ENCODE peak calls at places on chromosomes 5 and 9, in eight cellular contexts. One of them, this sample, is unnamed.

GRCh38 chr9:128987800-128988199 is 40.3 kb downstream of the NUP188 start:
- DNase-seq in esophagus squamous epithelium: no peak
- DNase-seq in OCI-LY7: no peak
- DNase-seq in DMS79 treated with DMSO at 0.1 percent for 48 hours: no peak
- DNase-seq in SK-N-DZ: no peak
- DNase-seq in LHCN-M2: peak; percentile 94
- DNase-seq in central memory CD4-positive, alpha-beta T cell: no peak
- DNase-seq in effector CD4-positive, alpha-beta T cell: no peak
- DNase-seq in this sample: no peak

GRCh38 chr9:133303266-133304157 is 28.5 kb upstream of the ABO start:
- DNase-seq in LHCN-M2: no peak
- DNase-seq in DMS79 treated with DMSO at 0.1 percent for 48 hours: no peak
- DNase-seq in OCI-LY7: no peak
- DNase-seq in central memory CD4-positive, alpha-beta T cell: no peak
- DNase-seq in SK-N-DZ: no peak
- DNase-seq in effector CD4-positive, alpha-beta T cell: no peak
- DNase-seq in esophagus squamous epithelium: no peak
- DNase-seq in this sample: no peak

GRCh38 chr5:124468671-124469411 is 277.6 kb downstream of the ZNF608 start:
- DNase-seq in effector CD4-positive, alpha-beta T cell: no peak
- DNase-seq in DMS79 treated with DMSO at 0.1 percent for 48 hours: no peak
- DNase-seq in central memory CD4-positive, alpha-beta T cell: no peak
- DNase-seq in SK-N-DZ: no peak
- DNase-seq in OCI-LY7: no peak
- DNase-seq in LHCN-M2: no peak
- DNase-seq in esophagus squamous epithelium: no peak
- DNase-seq in this sample: no peak

GRCh38 chr5:91049800-91050199 is 333.3 kb downstream of the ARRDC3 start:
- DNase-seq in central memory CD4-positive, alpha-beta T cell: no peak
- DNase-seq in DMS79 treated with DMSO at 0.1 percent for 48 hours: no peak
- DNase-seq in effector CD4-positive, alpha-beta T cell: no peak
- DNase-seq in SK-N-DZ: no peak
- DNase-seq in esophagus squamous epithelium: no peak
- DNase-seq in OCI-LY7: no peak
- DNase-seq in LHCN-M2: peak; percentile 49
- DNase-seq in this sample: no peak

GRCh38 chr5:139222346-139222745 is 24.2 kb upstream of the SIL1 start:
- DNase-seq in SK-N-DZ: no peak
- DNase-seq in effector CD4-positive, alpha-beta T cell: no peak
- DNase-seq in DMS79 treated with DMSO at 0.1 percent for 48 hours: no peak
- DNase-seq in OCI-LY7: no peak
- DNase-seq in central memory CD4-positive, alpha-beta T cell: no peak
- DNase-seq in LHCN-M2: peak; percentile 14
- DNase-seq in esophagus squamous epithelium: no peak
- DNase-seq in this sample: no peak

GRCh38 chr5:122156724-122157325 is 27.5 kb downstream of the ZNF474 start:
- DNase-seq in effector CD4-positive, alpha-beta T cell: no peak
- DNase-seq in esophagus squamous epithelium: no peak
- DNase-seq in SK-N-DZ: peak; percentile 36
- DNase-seq in OCI-LY7: peak; percentile 7
- DNase-seq in LHCN-M2: peak; percentile 69
- DNase-seq in central memory CD4-positive, alpha-beta T cell: no peak
- DNase-seq in DMS79 treated with DMSO at 0.1 percent for 48 hours: peak; percentile 3
- DNase-seq in this sample: no peak

GRCh38 chr5:118778951-118779350 is 209.4 kb downstream of the DTWD2 start:
- DNase-seq in effector CD4-positive, alpha-beta T cell: no peak
- DNase-seq in esophagus squamous epithelium: no peak
- DNase-seq in OCI-LY7: no peak
- DNase-seq in LHCN-M2: no peak
- DNase-seq in central memory CD4-positive, alpha-beta T cell: no peak
- DNase-seq in DMS79 treated with DMSO at 0.1 percent for 48 hours: no peak
- DNase-seq in SK-N-DZ: no peak
- DNase-seq in this sample: no peak

GRCh38 chr9:110321055-110321454 is 16.6 kb downstream of the TXNDC8 start:
- DNase-seq in esophagus squamous epithelium: no peak
- DNase-seq in central memory CD4-positive, alpha-beta T cell: no peak
- DNase-seq in DMS79 treated with DMSO at 0.1 percent for 48 hours: no peak
- DNase-seq in OCI-LY7: no peak
- DNase-seq in SK-N-DZ: no peak
- DNase-seq in effector CD4-positive, alpha-beta T cell: no peak
- DNase-seq in LHCN-M2: no peak
- DNase-seq in this sample: no peak

GRCh38 chr5:73780297-73781080 is 154.5 kb downstream of the ARHGEF28 start:
- DNase-seq in DMS79 treated with DMSO at 0.1 percent for 48 hours: peak; percentile 40
- DNase-seq in effector CD4-positive, alpha-beta T cell: no peak
- DNase-seq in OCI-LY7: no peak
- DNase-seq in central memory CD4-positive, alpha-beta T cell: no peak
- DNase-seq in SK-N-DZ: no peak
- DNase-seq in LHCN-M2: no peak
- DNase-seq in esophagus squamous epithelium: no peak
- DNase-seq in this sample: no peak

GRCh38 chr5:149735066-149735465 is 5.0 kb downstream of the PPARGC1B start:
- DNase-seq in OCI-LY7: no peak
- DNase-seq in SK-N-DZ: no peak
- DNase-seq in esophagus squamous epithelium: no peak
- DNase-seq in LHCN-M2: peak; percentile 35
- DNase-seq in central memory CD4-positive, alpha-beta T cell: no peak
- DNase-seq in DMS79 treated with DMSO at 0.1 percent for 48 hours: no peak
- DNase-seq in effector CD4-positive, alpha-beta T cell: no peak
- DNase-seq in this sample: no peak

GRCh38 chr5:16812911-16813310 is 123.2 kb downstream of the MYO10 start:
- DNase-seq in central memory CD4-positive, alpha-beta T cell: no peak
- DNase-seq in DMS79 treated with DMSO at 0.1 percent for 48 hours: no peak
- DNase-seq in esophagus squamous epithelium: no peak
- DNase-seq in SK-N-DZ: no peak
- DNase-seq in effector CD4-positive, alpha-beta T cell: no peak
- DNase-seq in LHCN-M2: peak; percentile 25
- DNase-seq in OCI-LY7: no peak
- DNase-seq in this sample: no peak

GRCh38 chr5:73812457-73812856 is 186.5 kb downstream of the ARHGEF28 start:
- DNase-seq in LHCN-M2: no peak
- DNase-seq in SK-N-DZ: no peak
- DNase-seq in esophagus squamous epithelium: no peak
- DNase-seq in central memory CD4-positive, alpha-beta T cell: no peak
- DNase-seq in OCI-LY7: no peak
- DNase-seq in effector CD4-positive, alpha-beta T cell: no peak
- DNase-seq in DMS79 treated with DMSO at 0.1 percent for 48 hours: no peak
- DNase-seq in this sample: no peak

GRCh38 chr5:131545856-131546255 is 89.2 kb downstream of the RAPGEF6 start:
- DNase-seq in SK-N-DZ: no peak
- DNase-seq in LHCN-M2: peak; percentile 68
- DNase-seq in OCI-LY7: no peak
- DNase-seq in central memory CD4-positive, alpha-beta T cell: no peak
- DNase-seq in effector CD4-positive, alpha-beta T cell: no peak
- DNase-seq in DMS79 treated with DMSO at 0.1 percent for 48 hours: no peak
- DNase-seq in esophagus squamous epithelium: no peak
- DNase-seq in this sample: no peak

GRCh38 chr5:37211661-37212060 is 37.5 kb downstream of the CPLANE1 start:
- DNase-seq in LHCN-M2: no peak
- DNase-seq in SK-N-DZ: no peak
- DNase-seq in OCI-LY7: no peak
- DNase-seq in effector CD4-positive, alpha-beta T cell: no peak
- DNase-seq in DMS79 treated with DMSO at 0.1 percent for 48 hours: no peak
- DNase-seq in esophagus squamous epithelium: no peak
- DNase-seq in central memory CD4-positive, alpha-beta T cell: no peak
- DNase-seq in this sample: no peak

GRCh38 chr5:40486437-40487270 is 193.1 kb upstream of the PTGER4 start:
- DNase-seq in OCI-LY7: peak; percentile 50
- DNase-seq in effector CD4-positive, alpha-beta T cell: peak; percentile 46
- DNase-seq in esophagus squamous epithelium: no peak
- DNase-seq in central memory CD4-positive, alpha-beta T cell: peak; percentile 72
- DNase-seq in LHCN-M2: peak; percentile 60
- DNase-seq in DMS79 treated with DMSO at 0.1 percent for 48 hours: no peak
- DNase-seq in SK-N-DZ: no peak
- DNase-seq in this sample: no peak

GRCh38 chr9:32843295-32843694 is 60.0 kb downstream of the TMEM215 start:
- DNase-seq in esophagus squamous epithelium: no peak
- DNase-seq in DMS79 treated with DMSO at 0.1 percent for 48 hours: no peak
- DNase-seq in LHCN-M2: no peak
- DNase-seq in central memory CD4-positive, alpha-beta T cell: no peak
- DNase-seq in SK-N-DZ: no peak
- DNase-seq in OCI-LY7: no peak
- DNase-seq in effector CD4-positive, alpha-beta T cell: no peak
- DNase-seq in this sample: no peak

GRCh38 chr5:23026252-23027170 is 173.4 kb upstream of the CDH12 start:
- DNase-seq in effector CD4-positive, alpha-beta T cell: no peak
- DNase-seq in central memory CD4-positive, alpha-beta T cell: no peak
- DNase-seq in SK-N-DZ: peak; percentile 15
- DNase-seq in DMS79 treated with DMSO at 0.1 percent for 48 hours: no peak
- DNase-seq in esophagus squamous epithelium: no peak
- DNase-seq in OCI-LY7: no peak
- DNase-seq in LHCN-M2: no peak
- DNase-seq in this sample: no peak

GRCh38 chr9:2502760-2503159 is 118.8 kb upstream of the VLDLR start:
- DNase-seq in LHCN-M2: no peak
- DNase-seq in OCI-LY7: no peak
- DNase-seq in DMS79 treated with DMSO at 0.1 percent for 48 hours: no peak
- DNase-seq in SK-N-DZ: no peak
- DNase-seq in effector CD4-positive, alpha-beta T cell: no peak
- DNase-seq in esophagus squamous epithelium: no peak
- DNase-seq in central memory CD4-positive, alpha-beta T cell: no peak
- DNase-seq in this sample: no peak

GRCh38 chr9:95508968-95509850 is 7.6 kb downstream of the PTCH1 start:
- DNase-seq in OCI-LY7: peak; percentile 92
- DNase-seq in effector CD4-positive, alpha-beta T cell: peak; percentile 45
- DNase-seq in SK-N-DZ: peak; percentile 97
- DNase-seq in LHCN-M2: peak; percentile 83
- DNase-seq in DMS79 treated with DMSO at 0.1 percent for 48 hours: peak; percentile 80
- DNase-seq in esophagus squamous epithelium: no peak
- DNase-seq in central memory CD4-positive, alpha-beta T cell: peak; percentile 60
- DNase-seq in this sample: peak; percentile 84

GRCh38 chr5:143014017-143014651 is 244.0 kb downstream of the ARHGAP26 start:
- DNase-seq in central memory CD4-positive, alpha-beta T cell: no peak
- DNase-seq in OCI-LY7: peak; percentile 45
- DNase-seq in LHCN-M2: no peak
- DNase-seq in effector CD4-positive, alpha-beta T cell: no peak
- DNase-seq in SK-N-DZ: peak; percentile 31
- DNase-seq in esophagus squamous epithelium: no peak
- DNase-seq in DMS79 treated with DMSO at 0.1 percent for 48 hours: no peak
- DNase-seq in this sample: peak; percentile 29

GRCh38 chr9:90659626-90660364 is 17.2 kb upstream of the DIRAS2 start:
- DNase-seq in DMS79 treated with DMSO at 0.1 percent for 48 hours: no peak
- DNase-seq in OCI-LY7: no peak
- DNase-seq in central memory CD4-positive, alpha-beta T cell: no peak
- DNase-seq in effector CD4-positive, alpha-beta T cell: no peak
- DNase-seq in esophagus squamous epithelium: no peak
- DNase-seq in SK-N-DZ: no peak
- DNase-seq in LHCN-M2: peak; percentile 41
- DNase-seq in this sample: no peak

GRCh38 chr5:97044057-97044456 is 98.4 kb downstream of the LIX1 start:
- DNase-seq in SK-N-DZ: no peak
- DNase-seq in esophagus squamous epithelium: no peak
- DNase-seq in effector CD4-positive, alpha-beta T cell: no peak
- DNase-seq in LHCN-M2: peak; percentile 22
- DNase-seq in OCI-LY7: no peak
- DNase-seq in DMS79 treated with DMSO at 0.1 percent for 48 hours: no peak
- DNase-seq in central memory CD4-positive, alpha-beta T cell: no peak
- DNase-seq in this sample: peak; percentile 17

GRCh38 chr5:19891658-19892057 is 96.3 kb downstream of the CDH18 start:
- DNase-seq in SK-N-DZ: no peak
- DNase-seq in DMS79 treated with DMSO at 0.1 percent for 48 hours: no peak
- DNase-seq in esophagus squamous epithelium: no peak
- DNase-seq in central memory CD4-positive, alpha-beta T cell: no peak
- DNase-seq in OCI-LY7: no peak
- DNase-seq in effector CD4-positive, alpha-beta T cell: no peak
- DNase-seq in LHCN-M2: peak; percentile 40
- DNase-seq in this sample: no peak

GRCh38 chr5:53434566-53434965 is 45.9 kb upstream of the FST start:
- DNase-seq in central memory CD4-positive, alpha-beta T cell: no peak
- DNase-seq in OCI-LY7: no peak
- DNase-seq in SK-N-DZ: no peak
- DNase-seq in esophagus squamous epithelium: no peak
- DNase-seq in LHCN-M2: no peak
- DNase-seq in DMS79 treated with DMSO at 0.1 percent for 48 hours: no peak
- DNase-seq in effector CD4-positive, alpha-beta T cell: no peak
- DNase-seq in this sample: no peak

GRCh38 chr5:111134080-111134479 is 41.9 kb downstream of the WDR36 start:
- DNase-seq in LHCN-M2: peak; percentile 45
- DNase-seq in DMS79 treated with DMSO at 0.1 percent for 48 hours: no peak
- DNase-seq in OCI-LY7: no peak
- DNase-seq in SK-N-DZ: no peak
- DNase-seq in esophagus squamous epithelium: no peak
- DNase-seq in effector CD4-positive, alpha-beta T cell: no peak
- DNase-seq in central memory CD4-positive, alpha-beta T cell: no peak
- DNase-seq in this sample: no peak

GRCh38 chr5:31096238-31096865 is 97.1 kb upstream of the CDH6 start:
- DNase-seq in DMS79 treated with DMSO at 0.1 percent for 48 hours: no peak
- DNase-seq in OCI-LY7: no peak
- DNase-seq in esophagus squamous epithelium: no peak
- DNase-seq in SK-N-DZ: no peak
- DNase-seq in effector CD4-positive, alpha-beta T cell: no peak
- DNase-seq in LHCN-M2: no peak
- DNase-seq in central memory CD4-positive, alpha-beta T cell: no peak
- DNase-seq in this sample: no peak

GRCh38 chr9:124001865-124002525 is 9.6 kb upstream of the LHX2 start:
- DNase-seq in central memory CD4-positive, alpha-beta T cell: no peak
- DNase-seq in effector CD4-positive, alpha-beta T cell: no peak
- DNase-seq in OCI-LY7: no peak
- DNase-seq in SK-N-DZ: no peak
- DNase-seq in esophagus squamous epithelium: no peak
- DNase-seq in LHCN-M2: no peak
- DNase-seq in DMS79 treated with DMSO at 0.1 percent for 48 hours: no peak
- DNase-seq in this sample: no peak

GRCh38 chr5:138033275-138033808 is 463 bp upstream of the FAM13B start:
- DNase-seq in LHCN-M2: no peak
- DNase-seq in central memory CD4-positive, alpha-beta T cell: no peak
- DNase-seq in DMS79 treated with DMSO at 0.1 percent for 48 hours: peak; percentile 20
- DNase-seq in effector CD4-positive, alpha-beta T cell: no peak
- DNase-seq in SK-N-DZ: no peak
- DNase-seq in OCI-LY7: no peak
- DNase-seq in esophagus squamous epithelium: no peak
- DNase-seq in this sample: no peak

GRCh38 chr5:117188207-117188606 is 613.6 kb upstream of the SEMA6A start:
- DNase-seq in central memory CD4-positive, alpha-beta T cell: no peak
- DNase-seq in OCI-LY7: no peak
- DNase-seq in esophagus squamous epithelium: no peak
- DNase-seq in effector CD4-positive, alpha-beta T cell: no peak
- DNase-seq in SK-N-DZ: no peak
- DNase-seq in DMS79 treated with DMSO at 0.1 percent for 48 hours: no peak
- DNase-seq in LHCN-M2: no peak
- DNase-seq in this sample: no peak

GRCh38 chr5:160167623-160168165 is 48.4 kb upstream of the PWWP2A start:
- DNase-seq in OCI-LY7: no peak
- DNase-seq in effector CD4-positive, alpha-beta T cell: no peak
- DNase-seq in central memory CD4-positive, alpha-beta T cell: no peak
- DNase-seq in SK-N-DZ: no peak
- DNase-seq in LHCN-M2: no peak
- DNase-seq in esophagus squamous epithelium: no peak
- DNase-seq in DMS79 treated with DMSO at 0.1 percent for 48 hours: no peak
- DNase-seq in this sample: no peak

GRCh38 chr5:169595172-169595820 is 11.7 kb downstream of the SPDL1 start:
- DNase-seq in esophagus squamous epithelium: no peak
- DNase-seq in SK-N-DZ: no peak
- DNase-seq in DMS79 treated with DMSO at 0.1 percent for 48 hours: no peak
- DNase-seq in LHCN-M2: no peak
- DNase-seq in effector CD4-positive, alpha-beta T cell: no peak
- DNase-seq in central memory CD4-positive, alpha-beta T cell: no peak
- DNase-seq in OCI-LY7: no peak
- DNase-seq in this sample: no peak

GRCh38 chr9:97959585-97959984 is 21.6 kb upstream of the HEMGN start:
- DNase-seq in OCI-LY7: no peak
- DNase-seq in effector CD4-positive, alpha-beta T cell: no peak
- DNase-seq in SK-N-DZ: no peak
- DNase-seq in LHCN-M2: no peak
- DNase-seq in central memory CD4-positive, alpha-beta T cell: no peak
- DNase-seq in DMS79 treated with DMSO at 0.1 percent for 48 hours: no peak
- DNase-seq in esophagus squamous epithelium: no peak
- DNase-seq in this sample: no peak

GRCh38 chr5:109418752-109419352 is 9.1 kb upstream of the PJA2 start:
- DNase-seq in esophagus squamous epithelium: no peak
- DNase-seq in SK-N-DZ: no peak
- DNase-seq in OCI-LY7: no peak
- DNase-seq in effector CD4-positive, alpha-beta T cell: no peak
- DNase-seq in LHCN-M2: no peak
- DNase-seq in central memory CD4-positive, alpha-beta T cell: no peak
- DNase-seq in DMS79 treated with DMSO at 0.1 percent for 48 hours: no peak
- DNase-seq in this sample: no peak

GRCh38 chr5:59473611-59474010 is 419.9 kb downstream of the PDE4D start:
- DNase-seq in SK-N-DZ: no peak
- DNase-seq in effector CD4-positive, alpha-beta T cell: no peak
- DNase-seq in DMS79 treated with DMSO at 0.1 percent for 48 hours: no peak
- DNase-seq in LHCN-M2: no peak
- DNase-seq in esophagus squamous epithelium: no peak
- DNase-seq in OCI-LY7: no peak
- DNase-seq in central memory CD4-positive, alpha-beta T cell: no peak
- DNase-seq in this sample: no peak

This sample was measured in left ventricle myocardium inferior.